ENCODE peak calls at places on chromosomes 11 and 22, in five cellular contexts. K, A, X, R and F are unnamed samples.

GRCh38 chr22:45612451-45612901 is 59.2 kb upstream of the ATXN10 start:
- DNase-seq in X (no peak), K (peak; percentile 30), R (no peak), A (peak; percentile 66), F (no peak)

GRCh38 chr11:67270256-67271211 is 4.3 kb downstream of the GRK2 start:
- DNase-seq in A (no peak), R (peak; percentile 27), X (no peak), K (no peak), F (no peak)

GRCh38 chr11:67213251-67213650 is 53.0 kb upstream of the GRK2 start:
- DNase-seq in A (no peak), K (no peak), X (peak; percentile 16), R (no peak), F (no peak)

GRCh38 chr11:110056956-110057355 is 36.2 kb upstream of the ZC3H12C start:
- DNase-seq in K (no peak), R (no peak), A (no peak), X (no peak), F (no peak)

GRCh38 chr22:23125512-23126103 is 16.2 kb downstream of the RSPH14 start:
- DNase-seq in R (no peak), K (no peak), A (no peak), X (no peak), F (no peak)

GRCh38 chr11:61742391-61742790 is 10.0 kb upstream of the MYRF start:
- DNase-seq in K (no peak), R (no peak), A (peak; percentile 32), X (no peak), F (no peak)

GRCh38 chr22:50570861-50571260 is 7.4 kb downstream of the CPT1B start:
- DNase-seq in R (no peak), K (no peak), X (no peak), A (no peak), F (no peak)

GRCh38 chr22:48974443-48975251 is 853.0 kb downstream of the BRD1 start:
- DNase-seq in X (no peak), A (no peak), K (no peak), R (no peak), F (no peak)

GRCh38 chr11:118439656-118440055 is 3.4 kb downstream of the KMT2A start:
- DNase-seq in R (no peak), A (no peak), X (no peak), K (no peak), F (no peak)

GRCh38 chr11:1226226-1226961 is 3.5 kb downstream of the MUC5B start:
- DNase-seq in K (no peak), A (no peak), R (no peak), X (no peak), F (no peak)

GRCh38 chr11:1077417-1078119 is 2.9 kb downstream of the MUC2 start:
- DNase-seq in A (no peak), K (no peak), R (no peak), X (no peak), F (no peak)

GRCh38 chr11:16982256-16982671 is 31.9 kb downstream of the PLEKHA7 start:
- DNase-seq in K (no peak), A (no peak), R (no peak), X (no peak), F (no peak)

GRCh38 chr22:46813816-46814597 is 51.6 kb downstream of the TBC1D22A start:
- DNase-seq in K (no peak), A (no peak), X (no peak), R (peak; percentile 54), F (no peak)

GRCh38 chr11:122271747-122272146 is 155.7 kb upstream of the BLID start:
- DNase-seq in A (no peak), K (no peak), R (no peak), X (no peak), F (peak; percentile 45)

DNA sequence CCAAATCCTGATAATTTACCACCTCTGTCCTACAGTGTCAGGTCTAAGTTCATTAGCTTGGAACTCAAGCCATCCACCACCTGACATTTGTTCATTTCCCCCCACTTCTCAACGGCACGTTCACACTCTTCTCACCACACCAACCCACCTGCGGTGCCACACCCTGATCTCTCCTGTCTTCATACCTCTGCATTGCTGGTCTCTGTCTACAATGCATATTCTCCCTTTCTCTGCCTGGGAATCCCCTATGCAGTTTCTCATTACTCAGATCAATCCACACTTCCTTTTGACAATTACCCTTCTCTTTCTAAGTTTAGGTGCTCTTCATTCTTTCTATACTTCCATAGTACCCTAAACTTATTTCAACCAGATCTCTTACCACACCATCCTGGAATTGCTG is 20.4 kb upstream of the EMSY start:
- DNase-seq in A (no peak), X (peak; percentile 21), R (no peak), K (no peak), F (no peak)
- TF ChIP-seq POLR2A in A (no peak), X (no peak), R (no peak), K (no peak), F (no peak)

GRCh38 chr22:32411829-32412592 is at the start of gene RTCB:
- DNase-seq in X (peak; percentile 61), K (peak; percentile 80), A (peak; percentile 87), R (peak; percentile 94), F (peak; percentile 94)
- TF ChIP-seq POLR2A in X (peak; percentile 70), K (no peak), A (no peak), R (peak; percentile 64), F (peak; percentile 65)

GRCh38 chr11:46616551-46617450 is at the start of gene HARBI1:
- DNase-seq in K (peak; percentile 71), X (peak; percentile 84), A (peak; percentile 68), R (peak; percentile 89), F (peak; percentile 95)

GRCh38 chr11:46612326-46612725 is 4.7 kb downstream of the HARBI1 start:
- DNase-seq in K (no peak), A (no peak), R (no peak), X (no peak), F (no peak)

GRCh38 chr11:46618789-46619188 is 1.4 kb downstream of the ATG13 start:
- DNase-seq in A (no peak), R (no peak), X (no peak), K (no peak), F (peak; percentile 31)

GRCh38 chr11:46615756-46616155 is 1.3 kb downstream of the HARBI1 start:
- DNase-seq in A (no peak), X (no peak), R (no peak), K (no peak), F (no peak)

DNA sequence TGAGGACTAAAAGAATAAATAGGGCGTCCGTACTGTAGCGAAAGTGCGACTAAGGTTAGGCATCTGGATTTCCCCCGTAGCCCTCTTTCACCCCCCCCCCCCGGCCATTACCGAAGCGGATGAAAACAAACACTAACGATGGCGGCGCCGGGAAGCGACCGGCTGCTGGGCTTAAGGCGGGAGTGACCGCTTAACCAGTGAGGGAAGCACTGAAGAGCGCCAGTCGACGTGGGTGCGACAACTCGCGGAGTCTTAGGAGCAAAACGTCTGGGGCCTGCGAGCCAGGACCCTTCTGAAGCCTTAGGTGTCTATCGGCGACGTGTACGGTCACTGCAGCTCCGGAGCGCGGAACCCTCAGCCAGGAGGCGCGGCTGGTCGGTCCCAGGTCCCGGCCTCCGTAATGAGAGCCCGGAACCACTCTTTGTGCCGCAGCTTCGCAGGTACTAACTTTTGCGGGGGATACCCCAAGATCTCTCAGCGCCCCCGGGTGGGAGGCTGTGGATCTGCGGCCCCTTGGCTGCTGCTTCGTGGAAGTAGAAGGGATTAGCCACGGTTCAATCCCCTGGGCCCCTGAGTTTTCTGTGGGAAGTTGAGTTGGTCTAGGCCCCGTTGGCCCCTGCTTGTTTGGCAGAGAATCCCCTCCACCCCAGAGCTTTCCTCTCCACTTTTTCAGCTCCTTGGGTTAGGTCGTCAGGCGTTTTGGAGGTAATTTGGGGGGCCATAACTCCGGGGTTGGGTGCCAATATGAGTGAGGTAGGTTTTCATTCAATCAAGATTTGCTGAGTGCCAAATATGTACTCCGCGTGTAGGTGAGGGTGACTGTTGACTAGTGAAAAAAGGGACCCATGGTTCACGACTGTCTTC is at the start of gene ATG13:
- DNase-seq in K (peak; percentile 73), R (peak; percentile 80), X (peak; percentile 60), A (peak; percentile 75), F (peak; percentile 91)
- TF ChIP-seq POLR2A in K (no peak), R (no peak), X (no peak), A (no peak), F (peak; percentile 23)

DNA sequence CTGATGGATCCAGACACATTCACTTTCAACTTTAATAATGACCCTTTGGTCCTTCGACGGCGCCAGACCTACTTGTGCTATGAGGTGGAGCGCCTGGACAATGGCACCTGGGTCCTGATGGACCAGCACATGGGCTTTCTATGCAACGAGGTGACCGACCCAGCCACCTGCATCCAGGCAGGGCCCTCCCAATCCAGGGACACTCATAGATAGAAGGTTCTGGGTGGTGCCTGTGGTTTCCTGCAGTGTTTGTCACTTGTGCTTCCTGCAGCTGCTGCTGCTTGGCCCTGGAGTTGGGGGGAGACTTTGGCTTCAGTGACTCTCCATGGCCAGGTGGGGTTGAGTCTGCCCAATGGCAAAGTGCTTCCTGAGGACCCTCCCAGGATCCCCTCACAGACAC is 7.3 kb downstream of the APOBEC3B start:
- DNase-seq in K (no peak), A (no peak), X (no peak), R (no peak), F (no peak)
- TF ChIP-seq POLR2A in K (no peak), A (no peak), X (no peak), R (no peak), F (no peak)